ENCODE peak calls at places on chromosome 22, in nine cellular contexts. D is A673; F is left lung; R is pancreas; V is fibroblast of lung; X is ovary; W is CD8-positive, alpha-beta memory T cell; U is spleen; H is astrocyte. Q is an unnamed sample. For H3K4me1, the result is how much of the 10 kb centered on the place peaks cover.

GRCh38 chr22:25563757-25564319 is 637 bp upstream of the GRK3 start:
- DNase-seq in D (no peak), F (peak), R (no peak), V (no peak), X (no peak), W (no peak), U (no peak), H (no peak), Q (no peak)

GRCh38 chr22:27381552-27381951 is 420.0 kb downstream of the MN1 start:
- DNase-seq in D (peak), F (no peak), R (no peak), V (no peak), X (no peak), W (no peak), U (no peak), H (no peak), Q (no peak)

GRCh38 chr22:49052023-49052538 is 775.6 kb downstream of the BRD1 start:
- DNase-seq in D (no peak), F (no peak), R (peak), V (peak), X (peak), W (peak), U (no peak), H (peak), Q (peak)

GRCh38 chr22:42283288-42284229 is 13.1 kb upstream of the TCF20 start:
- DNase-seq in D (no peak), F (no peak), R (no peak), V (peak), X (no peak), W (no peak), U (peak), H (no peak), Q (peak)

GRCh38 chr22:41995211-41995610 is 3.4 kb upstream of the WBP2NL start:
- DNase-seq in D (no peak), F (no peak), R (no peak), V (no peak), X (no peak), W (no peak), U (no peak), H (no peak), Q (no peak)

GRCh38 chr22:37484115-37485005 is 1.8 kb downstream of the MFNG start:
- DNase-seq in D (no peak), F (peak), R (no peak), V (no peak), X (no peak), W (peak), U (peak), H (no peak), Q (no peak)

GRCh38 chr22:22552630-22553029 is 6.4 kb downstream of the PRAME start:
- DNase-seq in D (no peak), F (no peak), R (no peak), V (no peak), X (no peak), W (no peak), U (no peak), H (no peak), Q (peak)

GRCh38 chr22:21044931-21045584 is 688 bp upstream of the LRRC74B start:
- DNase-seq in D (peak), F (peak), R (no peak), V (peak), X (no peak), W (no peak), U (peak), H (peak), Q (no peak)

GRCh38 chr22:25114369-25115362 is 85.0 kb upstream of the CRYBB3 start:
- DNase-seq in D (no peak), F (no peak), R (no peak), V (no peak), X (no peak), W (no peak), U (no peak), H (no peak), Q (no peak)

GRCh38 chr22:47228767-47229166 is 466.3 kb downstream of the TBC1D22A start:
- DNase-seq in D (no peak), F (no peak), R (no peak), V (no peak), X (no peak), W (no peak), U (no peak), H (no peak), Q (no peak)

GRCh38 chr22:38239101-38239761 is 33.6 kb downstream of the TMEM184B start:
- DNase-seq in D (no peak), F (no peak), R (peak), V (peak), X (no peak), W (no peak), U (no peak), H (peak), Q (peak)

GRCh38 chr22:47337161-47337621 is 574.7 kb downstream of the TBC1D22A start:
- DNase-seq in D (peak), F (no peak), R (peak), V (peak), X (peak), W (no peak), U (no peak), H (peak), Q (no peak)

GRCh38 chr22:22156716-22157499 is 87.7 kb upstream of the VPREB1 start:
- DNase-seq in D (peak), F (no peak), R (peak), V (peak), X (no peak), W (peak), U (peak), H (peak), Q (peak)

GRCh38 chr22:36292823-36293530 is 40.0 kb downstream of the APOL1 start:
- DNase-seq in D (no peak), F (peak), R (no peak), V (no peak), X (no peak), W (no peak), U (peak), H (no peak), Q (no peak)

GRCh38 chr22:19325296-19325950 is 33.9 kb upstream of the CLTCL1 start:
- DNase-seq in D (no peak), F (no peak), R (no peak), V (peak), X (no peak), W (no peak), U (no peak), H (peak), Q (no peak)

GRCh38 chr22:36761553-36762240 is 14.2 kb downstream of the IFT27 start:
- DNase-seq in D (no peak), F (no peak), R (no peak), V (no peak), X (no peak), W (no peak), U (peak), H (no peak), Q (no peak)

GRCh38 chr22:42947211-42947990 is 67.5 kb downstream of the PACSIN2 start:
- DNase-seq in D (no peak), F (no peak), R (peak), V (peak), X (no peak), W (no peak), U (no peak), H (no peak), Q (peak)

GRCh38 chr22:37907036-37907954 is 1.2 kb downstream of the MICALL1 start:
- DNase-seq in D (no peak), F (no peak), R (no peak), V (no peak), X (no peak), W (peak), U (no peak), H (no peak), Q (peak)

GRCh38 chr22:49659281-49659923 is 168.3 kb downstream of the BRD1 start:
- DNase-seq in D (no peak), F (peak), R (no peak), V (no peak), X (no peak), W (no peak), U (peak), H (no peak), Q (no peak)

GRCh38 chr22:50062509-50063135 is 4.5 kb upstream of the TTLL8 start:
- DNase-seq in D (no peak), F (peak), R (no peak), V (no peak), X (no peak), W (no peak), U (no peak), H (no peak), Q (no peak)

GRCh38 chr22:18987765-18988164 is 51.7 kb upstream of the PRODH start:
- DNase-seq in D (peak), F (peak), R (peak), V (no peak), X (no peak), W (no peak), U (no peak), H (no peak), Q (peak)

GRCh38 chr22:42990131-42990838 is 24.7 kb downstream of the PACSIN2 start:
- DNase-seq in D (peak), F (no peak), R (peak), V (peak), X (no peak), W (no peak), U (no peak), H (peak), Q (peak)

GRCh38 chr22:50270302-50271010 is at the start of gene MAPK11:
- DNase-seq in D (peak), F (no peak), R (peak), V (peak), X (peak), W (peak), U (peak), H (peak), Q (peak)

GRCh38 chr22:41217553-41218157 is 12.5 kb downstream of the L3MBTL2 start:
- DNase-seq in D (peak), F (no peak), R (no peak), V (peak), X (peak), W (peak), U (no peak), H (peak), Q (no peak)

GRCh38 chr22:38068641-38069371 is 11.6 kb downstream of the PICK1 start:
- DNase-seq in D (no peak), F (peak), R (no peak), V (no peak), X (no peak), W (no peak), U (no peak), H (no peak), Q (no peak)

GRCh38 chr22:49705216-49705600 is 122.5 kb downstream of the BRD1 start:
- DNase-seq in D (no peak), F (no peak), R (no peak), V (no peak), X (no peak), W (no peak), U (no peak), H (no peak), Q (no peak)

GRCh38 chr22:49155809-49156580 is 671.7 kb downstream of the BRD1 start:
- DNase-seq in D (peak), F (no peak), R (no peak), V (no peak), X (no peak), W (no peak), U (no peak), H (no peak), Q (no peak)

DNA sequence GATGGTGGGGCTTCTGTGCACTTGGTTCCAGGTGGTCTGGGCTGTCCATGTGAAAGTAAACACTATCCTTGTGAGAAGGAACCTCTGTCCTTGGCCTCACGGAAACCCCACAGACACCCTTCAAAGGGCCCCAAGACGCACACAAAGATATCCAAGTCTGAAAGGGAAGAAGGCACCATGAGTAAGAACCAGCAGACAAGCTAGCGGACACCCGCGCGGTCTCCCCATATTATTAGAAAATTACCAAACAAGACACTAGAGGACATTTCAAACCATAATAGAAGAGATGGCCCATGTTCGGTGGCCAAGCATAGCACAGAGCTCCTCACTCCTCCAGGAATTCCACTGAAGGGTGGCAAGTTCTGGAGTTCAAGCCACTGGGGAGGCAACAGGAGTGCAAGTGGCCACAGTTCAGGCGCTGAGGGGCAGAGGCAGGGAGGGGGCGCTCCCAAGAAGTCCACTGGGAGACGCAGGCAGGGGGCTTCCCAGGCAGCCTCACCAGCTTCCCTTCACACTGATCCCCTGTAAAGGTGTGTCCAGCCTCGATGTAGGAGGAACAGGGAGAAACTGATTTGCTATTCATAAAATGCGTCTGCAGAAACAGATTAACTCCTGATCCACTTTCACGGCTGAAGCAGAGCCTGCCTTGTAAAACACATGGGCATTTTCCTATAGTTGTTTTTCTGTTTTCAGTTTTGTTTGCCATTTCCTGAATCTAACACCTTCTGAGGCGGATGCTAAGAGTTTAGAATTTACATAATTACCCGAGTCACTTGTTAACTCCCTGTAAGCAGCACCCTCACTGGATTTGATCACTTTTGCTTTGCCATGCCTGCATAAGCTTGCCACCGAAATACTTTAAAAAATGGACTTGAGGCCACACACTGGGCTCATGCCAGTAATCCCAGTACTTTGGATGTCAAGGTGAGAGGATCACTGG is 9.1 kb upstream of the PPARA start:
- DNase-seq in D (no peak), F (peak), R (no peak), V (no peak), X (no peak), W (no peak), U (peak), H (no peak), Q (no peak)
- H3K4me1 ChIP-seq in D (under half), F (under half), R (under half), V (under half), X (under half), W (under half), U (under half), H (under half), Q (under half)

DNA sequence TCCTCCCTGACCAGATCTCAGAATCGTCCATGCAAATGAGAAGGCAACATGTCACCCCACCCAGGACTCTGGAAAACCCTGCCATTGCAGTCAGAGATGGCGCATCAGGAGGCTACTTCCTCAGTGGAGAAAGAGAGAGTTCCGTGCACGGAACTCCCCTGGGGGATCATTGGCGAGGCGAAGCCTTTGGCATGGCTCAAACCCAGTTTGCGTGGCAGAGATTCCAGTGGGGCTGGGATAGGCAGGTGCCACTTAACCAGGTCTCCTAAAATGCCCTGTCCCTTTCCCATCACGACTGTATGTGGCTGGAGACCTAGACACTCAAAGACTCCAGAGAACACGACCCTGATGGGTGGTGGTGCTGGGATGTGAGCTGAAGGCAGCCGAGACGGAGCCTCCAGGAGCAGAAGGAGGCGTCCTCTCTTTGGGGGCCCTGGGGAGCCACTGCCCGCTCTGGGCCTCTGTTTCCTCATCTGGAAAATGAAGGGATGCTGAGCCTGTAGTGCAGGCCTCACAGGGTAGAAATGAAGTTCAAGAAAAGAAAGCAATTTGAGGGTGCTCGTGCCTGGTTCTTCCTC is 5.0 kb downstream of the RGL4 start:
- DNase-seq in D (no peak), F (no peak), R (no peak), V (no peak), X (no peak), W (no peak), U (no peak), H (no peak), Q (no peak)
- H3K27ac ChIP-seq in D (no peak), F (peak), R (no peak), V (no peak), X (no peak), W (peak), U (peak), H (no peak), Q (no peak)

DNA sequence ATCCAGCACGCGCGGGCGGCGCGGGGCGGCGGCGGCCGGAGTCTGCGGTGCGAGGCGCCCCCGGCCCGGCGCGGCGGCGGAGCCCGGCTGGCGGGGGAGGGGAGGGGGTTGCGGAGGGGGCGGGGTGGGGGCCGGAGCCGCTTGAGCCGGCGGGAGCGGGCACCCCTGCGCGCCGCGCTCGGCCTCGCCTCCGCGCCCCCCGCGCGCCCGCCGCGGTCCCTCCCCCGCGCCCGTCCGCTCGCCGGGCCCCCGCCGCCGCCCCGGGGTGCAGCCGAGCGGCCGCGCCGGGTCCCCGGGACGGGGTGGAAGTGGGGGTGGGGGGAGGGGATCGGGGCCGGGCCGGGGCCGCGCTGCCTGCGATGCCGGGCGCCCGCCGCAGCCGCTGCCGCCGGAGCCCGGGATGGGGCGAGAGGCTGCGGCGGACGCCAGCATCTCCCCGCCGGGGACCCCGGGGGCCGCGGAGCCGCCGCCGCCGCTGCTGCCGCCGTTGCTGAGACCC is 284 bp downstream of the MGAT3 start:
- DNase-seq in D (no peak), F (no peak), R (no peak), V (no peak), X (no peak), W (no peak), U (peak), H (no peak), Q (no peak)
- H3K4me1 ChIP-seq in D (under half), F (under half), R (under half), V (under half), X (under half), W (under half), U (under half), H (under half), Q (under half)

GRCh38 chr22:29054251-29054767 is 7.3 kb downstream of the C22orf31 start:
- DNase-seq in D (no peak), F (no peak), R (no peak), V (no peak), X (no peak), W (no peak), U (no peak), H (no peak), Q (no peak)

GRCh38 chr22:29055192-29055830 is 6.3 kb downstream of the C22orf31 start:
- DNase-seq in D (no peak), F (no peak), R (no peak), V (no peak), X (no peak), W (no peak), U (no peak), H (no peak), Q (no peak)

GRCh38 chr22:29050457-29050856 is 11.2 kb downstream of the C22orf31 start:
- DNase-seq in D (no peak), F (no peak), R (no peak), V (no peak), X (no peak), W (no peak), U (no peak), H (no peak), Q (no peak)

GRCh38 chr22:29056472-29056871 is 5.2 kb downstream of the C22orf31 start:
- DNase-seq in D (no peak), F (no peak), R (no peak), V (no peak), X (no peak), W (no peak), U (no peak), H (no peak), Q (no peak)

DNA sequence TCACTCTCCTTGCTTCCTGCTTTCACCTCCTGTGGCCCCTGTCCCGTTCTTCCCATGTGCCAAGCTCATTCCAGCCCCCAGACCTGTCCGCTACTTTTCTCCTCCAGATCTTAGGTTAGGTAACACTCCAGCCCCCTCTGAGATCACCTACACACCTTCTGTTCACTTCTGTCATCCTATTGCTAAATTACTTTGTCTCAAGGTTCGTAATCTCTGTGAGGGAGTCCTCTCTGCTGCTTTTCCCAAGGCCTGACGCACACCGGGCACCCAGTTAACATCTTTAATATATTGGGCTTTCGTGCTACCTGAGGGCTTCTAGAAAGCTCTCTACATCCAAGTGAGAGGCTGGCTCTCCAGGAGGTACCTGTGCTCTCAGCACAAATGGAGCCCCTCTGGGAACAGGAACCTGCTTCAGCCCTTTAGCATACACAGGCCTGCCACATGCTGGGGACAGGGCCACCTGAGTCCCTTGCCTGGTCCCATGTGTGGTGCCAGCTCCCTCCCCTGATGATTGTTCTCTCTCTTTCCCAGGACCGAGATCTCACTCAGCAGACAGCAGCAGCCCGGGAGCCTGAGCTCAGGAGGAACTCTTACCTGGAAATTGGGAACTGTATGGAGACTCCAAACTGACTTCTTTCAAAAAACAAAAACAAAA is 8.5 kb downstream of the C22orf31 start:
- DNase-seq in D (no peak), F (no peak), R (no peak), V (no peak), X (no peak), W (no peak), U (peak), H (no peak), Q (no peak)
- H3K27ac ChIP-seq in D (no peak), F (no peak), R (no peak), V (no peak), X (no peak), W (no peak), U (no peak), H (no peak), Q (peak)

DNA sequence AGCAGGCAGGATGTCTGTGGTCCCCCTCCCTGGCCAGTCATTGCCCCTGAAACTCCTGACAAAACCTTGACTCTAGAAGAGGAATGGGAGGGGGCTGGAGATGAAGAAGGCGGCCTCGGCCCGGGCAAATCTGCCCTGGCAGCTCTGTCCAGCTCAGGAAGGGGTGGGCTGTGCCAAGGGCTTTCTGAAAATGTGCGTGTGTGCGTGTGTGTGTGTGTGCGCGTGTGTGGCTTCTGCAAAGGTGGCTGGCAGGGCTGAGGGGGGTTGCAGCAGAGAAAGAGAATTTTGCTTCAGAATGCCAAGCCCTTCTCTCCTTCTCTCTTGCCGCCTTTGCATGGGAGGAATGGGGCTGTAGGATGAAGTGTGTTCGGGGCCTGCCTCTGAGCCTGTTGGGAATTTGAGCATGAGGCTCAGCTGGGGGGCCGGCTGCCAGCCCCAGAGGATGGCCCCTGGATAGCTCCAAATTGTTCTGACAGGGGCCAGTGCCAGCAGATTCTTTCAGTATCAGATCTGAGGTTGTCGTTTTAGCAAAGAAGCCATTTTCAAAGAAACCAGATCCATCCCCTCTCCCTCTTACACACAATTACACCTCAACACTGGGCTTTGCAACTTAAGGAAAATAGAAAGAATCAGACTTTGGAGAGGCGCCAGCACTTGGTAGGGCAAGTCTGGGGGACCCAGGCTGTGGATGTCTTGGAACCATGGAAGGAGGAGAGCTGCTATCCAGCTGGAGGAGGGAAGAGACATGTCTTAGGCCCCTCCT is 3.5 kb downstream of the TIMP3 start:
- DNase-seq in D (no peak), F (no peak), R (no peak), V (peak), X (no peak), W (no peak), U (no peak), H (no peak), Q (no peak)
- H3K4me1 ChIP-seq in D (under half), F (under half), R (under half), V (under half), X (under half), W (under half), U (under half), H (under half), Q (under half)